ENCODE peak calls at places on chromosomes 4 and X, in eight cellular contexts. E is GM23248; X is amygdala; P is endothelial cell of umbilical vein; T is dermis microvascular lymphatic vessel endothelial cell; I is uterus; W is CD8-positive, alpha-beta memory T cell; U is NCI-H1694 treated with DMSO at 0.1 percent for 48 hours. F is an unnamed sample.
A peak's percentile ranks its signal among the peaks of the same experiment; 100 is the strongest.

GRCh38 chr4:19806865-19807264 is 444.8 kb upstream of the SLIT2 start:
- DNase-seq in U (no peak), W (no peak), E (peak; percentile 41), X (no peak), I (no peak), P (no peak), T (no peak), F (no peak)

GRCh38 chr4:39655866-39656265 is 17.2 kb upstream of the SMIM14 start:
- DNase-seq in E (peak; percentile 38), X (no peak), U (no peak), T (no peak), W (no peak), I (peak; percentile 42), P (no peak), F (no peak)

GRCh38 chrX:107288676-107289075 is 82.3 kb downstream of the DNAAF6 start:
- DNase-seq in P (no peak), T (no peak), I (no peak), E (no peak), W (no peak), X (no peak), U (no peak), F (no peak)

GRCh38 chrX:47145408-47146120 is 543 bp downstream of the RBM10 start:
- DNase-seq in U (peak; percentile 55), X (no peak), W (no peak), E (peak; percentile 57), P (no peak), I (peak; percentile 27), T (no peak), F (no peak)

GRCh38 chr4:304987-305680 is at the start of gene ZNF732:
- DNase-seq in X (peak; percentile 16), T (peak; percentile 75), W (no peak), P (peak; percentile 27), E (peak; percentile 84), I (peak; percentile 18), U (no peak), F (peak; percentile 93)

GRCh38 chrX:48919947-48920712 is 1.3 kb upstream of the PIM2 start:
- DNase-seq in W (peak; percentile 65), E (no peak), P (no peak), U (no peak), X (no peak), I (no peak), T (no peak), F (no peak)

GRCh38 chr4:132227349-132228165 is 921.5 kb upstream of the PCDH10 start:
- DNase-seq in U (no peak), I (no peak), P (peak; percentile 19), T (no peak), W (no peak), E (peak; percentile 51), X (no peak), F (peak; percentile 67)

GRCh38 chr4:99679204-99679603 is 21.6 kb upstream of the C4orf54 start:
- DNase-seq in E (peak; percentile 1), X (no peak), P (no peak), I (no peak), U (no peak), W (no peak), T (no peak), F (no peak)

GRCh38 chr4:26807330-26807729 is 53.3 kb upstream of the STIM2 start:
- DNase-seq in W (no peak), X (no peak), E (no peak), I (no peak), U (peak; percentile 4), P (no peak), T (no peak), F (no peak)

GRCh38 chrX:44978976-44979375 is 106.0 kb downstream of the KDM6A start:
- DNase-seq in X (no peak), I (no peak), W (no peak), E (no peak), T (no peak), P (no peak), U (no peak), F (no peak)

GRCh38 chr4:94567811-94568210 is 116.1 kb downstream of the PDLIM5 start:
- DNase-seq in X (no peak), W (no peak), I (no peak), E (no peak), U (no peak), T (no peak), P (no peak), F (no peak)

GRCh38 chrX:120029354-120029753 is 48.1 kb downstream of the RHOXF2B start:
- DNase-seq in P (no peak), E (no peak), W (no peak), I (no peak), U (no peak), X (no peak), T (no peak), F (no peak)